ENCODE peak calls at places on chromosomes 2 and 18, in five cellular contexts. One of them, this sample, is unnamed.

GRCh38 chr18:62784966-62785413 is 69.6 kb downstream of the PHLPP1 start:
- DNase-seq in HepG2: no peak
- DNase-seq in K562: peak; percentile 14
- DNase-seq in GM23338: no peak
- DNase-seq in H1: no peak
- DNase-seq in this sample: no peak

GRCh38 chr2:107349329-107349728 is 463.4 kb upstream of the ST6GAL2 start:
- DNase-seq in K562: no peak
- DNase-seq in HepG2: no peak
- DNase-seq in GM23338: no peak
- DNase-seq in H1: no peak
- DNase-seq in this sample: no peak

GRCh38 chr18:55470826-55471225 is 117.2 kb downstream of the TCF4 start:
- DNase-seq in H1: no peak
- DNase-seq in K562: no peak
- DNase-seq in HepG2: no peak
- DNase-seq in GM23338: no peak
- DNase-seq in this sample: no peak

GRCh38 chr2:71005271-71006202 is 10.9 kb upstream of the TEX261 start:
- DNase-seq in H1: no peak
- DNase-seq in K562: peak; percentile 57
- DNase-seq in GM23338: no peak
- DNase-seq in HepG2: no peak
- DNase-seq in this sample: no peak

GRCh38 chr18:79423211-79424007 is 27.7 kb downstream of the NFATC1 start:
- DNase-seq in H1: no peak
- DNase-seq in GM23338: no peak
- DNase-seq in K562: no peak
- DNase-seq in HepG2: no peak
- DNase-seq in this sample: no peak

GRCh38 chr2:126527836-126528490 is 128.0 kb upstream of the GYPC start:
- DNase-seq in GM23338: peak; percentile 81
- DNase-seq in K562: peak; percentile 80
- DNase-seq in H1: peak; percentile 79
- DNase-seq in HepG2: peak; percentile 50
- DNase-seq in this sample: peak; percentile 11

GRCh38 chr2:71685073-71685848 is 231.9 kb downstream of the DYSF start:
- DNase-seq in K562: no peak
- DNase-seq in HepG2: no peak
- DNase-seq in H1: no peak
- DNase-seq in GM23338: no peak
- DNase-seq in this sample: no peak

GRCh38 chr18:59268722-59269562 is 4.3 kb downstream of the RAX start:
- DNase-seq in H1: peak; percentile 89
- DNase-seq in HepG2: peak; percentile 13
- DNase-seq in GM23338: peak; percentile 87
- DNase-seq in K562: peak; percentile 27
- DNase-seq in this sample: no peak

GRCh38 chr2:213251618-213252017 is 32.6 kb upstream of the SPAG16 start:
- DNase-seq in HepG2: peak; percentile 72
- DNase-seq in H1: no peak
- DNase-seq in GM23338: peak; percentile 85
- DNase-seq in K562: peak; percentile 59
- DNase-seq in this sample: no peak

GRCh38 chr18:31513189-31513907 is 15.4 kb downstream of the DSG2 start:
- DNase-seq in H1: no peak
- DNase-seq in GM23338: no peak
- DNase-seq in HepG2: peak; percentile 41
- DNase-seq in K562: no peak
- DNase-seq in this sample: no peak

GRCh38 chr18:22470511-22471181 is 52.9 kb upstream of the CTAGE1 start:
- DNase-seq in K562: no peak
- DNase-seq in H1: no peak
- DNase-seq in GM23338: no peak
- DNase-seq in HepG2: no peak
- DNase-seq in this sample: no peak

GRCh38 chr2:31286961-31287550 is 53.1 kb downstream of the EHD3 start:
- DNase-seq in HepG2: no peak
- DNase-seq in GM23338: no peak
- DNase-seq in H1: no peak
- DNase-seq in K562: no peak
- DNase-seq in this sample: no peak

GRCh38 chr2:201600906-201601305 is 42.4 kb downstream of the TMEM237 start:
- DNase-seq in GM23338: no peak
- DNase-seq in H1: no peak
- DNase-seq in HepG2: no peak
- DNase-seq in K562: no peak
- DNase-seq in this sample: no peak

GRCh38 chr18:73962251-73962650 is 185.4 kb downstream of the FBXO15 start:
- DNase-seq in GM23338: no peak
- DNase-seq in K562: no peak
- DNase-seq in H1: no peak
- DNase-seq in HepG2: no peak
- DNase-seq in this sample: no peak

GRCh38 chr2:81276595-81276994 is 972.0 kb upstream of the LRRTM1 start:
- DNase-seq in H1: no peak
- DNase-seq in K562: no peak
- DNase-seq in GM23338: no peak
- DNase-seq in HepG2: no peak
- DNase-seq in this sample: no peak
- TF ChIP-seq CREB1 in H1: no peak
- TF ChIP-seq CREB1 in K562: no peak
- TF ChIP-seq CREB1 in GM23338: no peak
- TF ChIP-seq CREB1 in HepG2: no peak
- TF ChIP-seq CREB1 in this sample: no peak

GRCh38 chr2:229485782-229486181 is 214.7 kb upstream of the PID1 start:
- DNase-seq in GM23338: no peak
- DNase-seq in H1: no peak
- DNase-seq in HepG2: no peak
- DNase-seq in K562: no peak
- DNase-seq in this sample: no peak
- H3K4me2 ChIP-seq in GM23338: no peak overlapping the region
- H3K4me2 ChIP-seq in H1: peak overlapping the region; percentile 40
- H3K4me2 ChIP-seq in HepG2: no peak overlapping the region
- H3K4me2 ChIP-seq in K562: no peak overlapping the region
- H3K4me2 ChIP-seq in this sample: no peak overlapping the region

DNA sequence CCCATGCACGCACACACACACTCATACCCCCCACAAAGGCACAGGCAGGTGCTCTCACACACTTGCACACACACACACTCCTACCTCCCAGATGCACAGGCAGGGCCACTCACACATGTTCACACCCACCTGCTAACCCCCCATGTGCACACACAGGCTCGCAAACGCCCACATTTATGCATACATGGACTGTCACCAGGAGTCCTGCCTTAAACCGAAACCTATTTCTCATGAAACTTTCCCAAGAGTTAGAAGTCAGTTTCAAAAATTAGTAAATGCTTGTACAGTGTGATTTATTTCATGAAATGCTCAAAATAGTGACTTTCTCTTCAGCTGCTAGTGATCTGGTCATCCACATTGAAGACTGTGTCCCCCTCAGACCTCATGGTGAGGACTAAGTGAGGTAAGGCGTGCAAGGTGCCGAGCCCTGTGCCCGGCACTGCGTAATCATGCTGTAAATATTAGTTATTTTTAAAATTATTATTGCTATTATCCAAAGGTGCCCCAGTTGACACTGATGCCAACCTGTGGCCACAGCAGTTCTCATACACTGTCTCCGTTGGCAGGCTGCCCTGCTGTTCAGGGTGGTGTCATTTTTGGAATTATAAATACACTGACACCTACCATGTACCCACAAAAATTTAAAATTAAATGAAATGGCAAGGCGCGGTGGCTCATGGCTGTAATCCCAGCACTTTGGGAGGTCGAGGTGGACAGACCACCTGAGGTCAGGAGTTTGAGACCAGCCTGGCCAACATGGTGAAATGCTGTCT is 12.4 kb downstream of the CNNM4 start:
- DNase-seq in H1: no peak
- DNase-seq in K562: no peak
- DNase-seq in GM23338: no peak
- DNase-seq in HepG2: no peak
- DNase-seq in this sample: peak; percentile 73
- TF ChIP-seq CREB1 in H1: no peak
- TF ChIP-seq CREB1 in K562: no peak
- TF ChIP-seq CREB1 in GM23338: no peak
- TF ChIP-seq CREB1 in HepG2: no peak
- TF ChIP-seq CREB1 in this sample: peak; percentile 54

DNA sequence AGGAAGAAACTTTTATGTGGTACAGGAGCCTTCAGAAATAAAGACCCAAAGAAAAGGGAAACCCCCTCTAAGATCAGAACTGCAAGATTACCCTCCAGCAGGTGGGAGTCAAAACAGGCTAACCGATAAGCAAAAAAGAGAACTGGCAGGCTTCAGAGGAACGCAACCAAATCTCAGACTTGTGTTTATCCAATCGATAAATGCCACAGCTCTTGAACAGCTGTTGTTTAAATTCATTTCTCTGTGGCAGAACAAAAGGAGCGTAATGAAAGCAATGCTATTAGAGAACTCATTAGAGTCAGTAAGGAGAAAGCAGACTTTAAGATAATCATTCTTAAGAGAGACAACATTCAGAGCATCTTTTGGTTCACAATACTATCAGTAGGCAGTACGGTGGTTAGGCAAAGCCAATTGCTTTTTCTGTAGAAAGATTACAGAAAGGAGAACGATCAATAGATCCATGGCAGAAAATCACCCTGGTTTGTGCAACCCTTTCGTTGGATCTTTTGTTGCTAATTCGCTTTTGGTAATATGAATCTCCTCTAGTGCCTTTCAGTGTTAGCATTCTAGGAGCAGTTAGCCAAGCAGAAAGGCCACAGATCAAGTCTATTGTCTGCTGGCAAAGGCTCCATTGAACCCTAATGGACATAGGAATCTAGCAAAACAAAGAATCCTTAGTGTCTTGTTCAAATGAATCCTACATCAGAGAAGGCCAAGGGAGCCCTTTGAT is 476.4 kb upstream of the CHST9 start:
- DNase-seq in HepG2: no peak
- DNase-seq in H1: no peak
- DNase-seq in GM23338: peak; percentile 43
- DNase-seq in K562: no peak
- DNase-seq in this sample: no peak
- H3K4me2 ChIP-seq in HepG2: no peak overlapping the region
- H3K4me2 ChIP-seq in H1: peak overlapping the region; percentile 36
- H3K4me2 ChIP-seq in GM23338: peak overlapping the region; percentile 22
- H3K4me2 ChIP-seq in K562: no peak overlapping the region
- H3K4me2 ChIP-seq in this sample: no peak overlapping the region

DNA sequence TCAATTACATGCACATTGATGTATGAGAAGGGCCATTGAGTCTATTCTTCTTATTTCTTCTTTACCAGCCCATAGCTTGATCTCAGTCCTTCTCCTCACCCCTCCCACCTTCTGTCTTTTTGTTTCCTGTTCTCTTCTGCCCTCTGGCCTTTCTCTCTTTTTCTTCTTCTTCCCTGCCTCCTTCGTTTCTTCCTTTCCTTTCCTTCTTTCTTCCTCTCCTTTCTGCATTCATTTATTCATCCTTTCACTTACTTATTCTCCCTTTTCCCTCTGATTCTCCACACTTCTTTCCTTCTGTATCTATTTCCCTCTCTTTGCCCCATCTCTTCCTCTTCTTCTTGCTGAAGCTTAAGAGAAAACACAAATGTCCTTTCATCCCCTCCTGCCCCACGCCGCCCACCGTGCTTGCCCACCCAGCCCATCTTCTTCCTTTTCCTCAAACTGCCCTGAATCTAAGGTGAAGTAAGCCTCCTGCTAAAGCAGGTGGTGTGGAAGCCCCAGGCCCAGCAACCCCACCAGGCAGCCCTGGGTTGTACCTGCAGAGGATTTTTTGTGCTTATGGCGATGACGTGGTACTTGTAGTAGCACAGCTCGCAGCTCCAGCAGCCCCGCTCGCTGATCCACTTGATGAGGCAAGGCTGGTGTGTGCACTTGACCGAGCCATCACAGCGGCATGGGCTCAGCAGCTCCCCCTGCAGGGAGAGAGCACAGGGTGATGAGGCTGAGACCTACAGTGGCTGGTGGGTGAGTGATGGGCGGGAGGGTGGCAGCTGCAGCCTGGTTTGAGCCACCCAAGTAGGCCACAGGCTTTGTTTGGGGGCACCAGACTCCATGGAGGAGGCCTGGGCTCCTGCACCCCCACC is 89.0 kb downstream of the MARCHF4 start:
- DNase-seq in HepG2: peak; percentile 38
- DNase-seq in GM23338: peak; percentile 94
- DNase-seq in K562: peak; percentile 63
- DNase-seq in H1: peak; percentile 95
- DNase-seq in this sample: no peak
- TF ChIP-seq CREB1 in HepG2: peak; percentile 64
- TF ChIP-seq CREB1 in GM23338: peak; percentile 58
- TF ChIP-seq CREB1 in K562: no peak
- TF ChIP-seq CREB1 in H1: peak; percentile 75
- TF ChIP-seq CREB1 in this sample: no peak

GRCh38 chr2:240921319-240922233 is 15.4 kb downstream of the CROCC2 start:
- DNase-seq in GM23338: no peak
- DNase-seq in K562: no peak
- DNase-seq in H1: peak; percentile 42
- DNase-seq in HepG2: no peak
- DNase-seq in this sample: no peak
- H3K4me2 ChIP-seq in GM23338: no peak overlapping the region
- H3K4me2 ChIP-seq in K562: no peak overlapping the region
- H3K4me2 ChIP-seq in H1: no peak overlapping the region
- H3K4me2 ChIP-seq in HepG2: no peak overlapping the region
- H3K4me2 ChIP-seq in this sample: no peak overlapping the region

DNA sequence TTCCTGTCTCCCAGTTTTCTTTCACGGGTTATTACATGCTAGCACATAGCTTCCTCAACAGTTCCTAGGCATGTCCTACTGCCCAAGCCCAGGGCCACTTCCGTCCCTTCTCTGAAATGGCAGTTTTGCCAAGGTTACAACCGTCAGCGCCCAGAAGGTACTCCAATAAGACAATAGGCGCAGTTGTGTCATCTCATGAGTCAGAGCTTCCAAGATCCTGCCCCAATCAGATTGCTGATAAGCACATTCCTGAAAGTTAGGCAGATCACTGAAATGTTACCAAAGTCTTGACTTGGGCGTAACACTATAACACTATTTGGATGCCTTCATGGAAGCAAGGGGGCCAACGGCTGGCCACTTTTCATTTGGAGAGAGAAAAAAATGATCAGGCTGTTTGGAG is 34.2 kb downstream of the GKN2 start:
- DNase-seq in H1: no peak
- DNase-seq in HepG2: no peak
- DNase-seq in GM23338: no peak
- DNase-seq in K562: peak; percentile 30
- DNase-seq in this sample: no peak
- TF ChIP-seq CREB1 in H1: no peak
- TF ChIP-seq CREB1 in HepG2: no peak
- TF ChIP-seq CREB1 in GM23338: no peak
- TF ChIP-seq CREB1 in K562: no peak
- TF ChIP-seq CREB1 in this sample: no peak